ENCODE peak calls at places on chromosomes 12 and 14, in four cellular contexts. Y is neuronal stem cell, U is anterior cingulate cortex, H is nucleus accumbens. I is an unnamed sample.

GRCh38 chr14:22471545-22472121 is 117.4 kb downstream of the DAD1 start:
- DNase-seq in Y (peak), U (peak), H (no peak), I (peak)

GRCh38 chr12:57129311-57130288 is 1.3 kb downstream of the LRP1 start:
- DNase-seq in Y (no peak), U (peak), H (no peak), I (no peak)

GRCh38 chr14:51337520-51337919 is 97.5 kb downstream of the TMX1 start:
- DNase-seq in Y (no peak), H (no peak), U (no peak), I (no peak)

GRCh38 chr14:63543826-63544320 is 696 bp upstream of the PPP2R5E start:
- DNase-seq in U (no peak), H (no peak), Y (no peak), I (no peak)

GRCh38 chr14:95515080-95515489 is 1.4 kb downstream of the SYNE3 start:
- DNase-seq in Y (no peak), H (peak), U (peak), I (peak)

GRCh38 chr14:103056322-103057027 is 874 bp downstream of the CDC42BPB start:
- DNase-seq in U (no peak), H (no peak), Y (no peak), I (no peak)

GRCh38 chr12:124369055-124369900 is 74.4 kb downstream of the RFLNA start:
- DNase-seq in Y (no peak), H (peak), U (peak), I (peak)

GRCh38 chr14:64324461-64325255 is 30.5 kb upstream of the ESR2 start:
- DNase-seq in U (no peak), H (no peak), Y (no peak), I (no peak)

GRCh38 chr14:98259881-98260280 is 1012.1 kb downstream of the BCL11B start:
- DNase-seq in Y (no peak), U (no peak), H (no peak), I (no peak)

GRCh38 chr12:188910-189621 is 24.9 kb downstream of the SLC6A12 start:
- DNase-seq in Y (peak), U (peak), H (peak), I (peak)

GRCh38 chr12:114668151-114668891 is 15.7 kb downstream of the TBX3 start:
- DNase-seq in U (peak), H (peak), Y (no peak), I (peak)

GRCh38 chr12:10119072-10119471 is 10.9 kb downstream of the CLEC7A start:
- DNase-seq in H (no peak), Y (no peak), U (no peak), I (no peak)

GRCh38 chr14:23437142-23438129 is 2.0 kb upstream of the MYH7 start:
- DNase-seq in U (no peak), H (no peak), Y (no peak), I (no peak)

GRCh38 chr12:21169878-21170472 is 39.0 kb downstream of the SLCO1B1 start:
- DNase-seq in Y (peak), H (no peak), U (no peak), I (no peak)

GRCh38 chr12:94623161-94623920 is 27.0 kb downstream of the TMCC3 start:
- DNase-seq in H (no peak), Y (no peak), U (no peak), I (no peak)

GRCh38 chr12:116015525-116015924 is 262.0 kb downstream of the MED13L start:
- DNase-seq in Y (no peak), U (no peak), H (no peak), I (no peak)

GRCh38 chr14:90132821-90133570 is 71.2 kb downstream of the KCNK13 start:
- DNase-seq in H (no peak), Y (no peak), U (no peak), I (no peak)

GRCh38 chr12:74903522-74903921 is 306.1 kb downstream of the KCNC2 start:
- DNase-seq in H (no peak), U (no peak), Y (peak), I (no peak)

GRCh38 chr14:69244946-69245345 is 15.0 kb upstream of the GALNT16 start:
- DNase-seq in U (no peak), H (no peak), Y (no peak), I (no peak)

GRCh38 chr12:101759396-101760047 is 20.3 kb upstream of the SYCP3 start:
- DNase-seq in Y (no peak), H (no peak), U (no peak), I (no peak)

GRCh38 chr12:77231548-77231947 is 166.2 kb upstream of the E2F7 start:
- DNase-seq in H (no peak), U (no peak), Y (no peak), I (peak)

GRCh38 chr14:66507181-66507721 is 696 bp upstream of the GPHN start:
- DNase-seq in Y (no peak), U (no peak), H (no peak), I (no peak)

GRCh38 chr12:108103517-108103916 is 25.6 kb upstream of the WSCD2 start:
- DNase-seq in H (no peak), U (no peak), Y (no peak), I (no peak)

GRCh38 chr14:101958418-101959185 is 5.8 kb upstream of the DYNC1H1 start:
- DNase-seq in H (no peak), Y (no peak), U (no peak), I (no peak)

GRCh38 chr12:100189241-100190012 is 11.2 kb upstream of the ACTR6 start:
- DNase-seq in U (no peak), Y (no peak), H (no peak), I (no peak)

GRCh38 chr12:130792926-130793849 is 45.9 kb downstream of the STX2 start:
- DNase-seq in U (no peak), H (no peak), Y (no peak), I (peak)

GRCh38 chr12:57593187-57593586 is 2.2 kb downstream of the PIP4K2C start:
- DNase-seq in Y (no peak), U (no peak), H (no peak), I (no peak)